ENCODE peak calls at places on chromosomes 7 and 10, in six cellular contexts. A, C, G, F, P and E are unnamed samples.
A peak's percentile ranks its signal among the peaks of the same experiment; 100 is the strongest.

GRCh38 chr7:111676167-111676566 is 113.9 kb upstream of the IMMP2L start:
- DNase-seq in A (no peak), C (no peak), G (no peak), F (no peak), P (no peak), E (no peak)

GRCh38 chr7:47586925-47587324 is 5.0 kb upstream of the TNS3 start:
- DNase-seq in A (no peak), C (no peak), G (peak; percentile 75), F (no peak), P (no peak), E (no peak)

GRCh38 chr7:43612128-43612527 is 29.2 kb downstream of the STK17A start:
- DNase-seq in A (no peak), C (no peak), G (no peak), F (no peak), P (no peak), E (no peak)

GRCh38 chr7:133290041-133290440 is 37.2 kb downstream of the EXOC4 start:
- DNase-seq in A (no peak), C (peak; percentile 24), G (no peak), F (no peak), P (no peak), E (no peak)

GRCh38 chr10:102779680-102780079 is 35.9 kb downstream of the WBP1L start:
- DNase-seq in A (peak; percentile 44), C (no peak), G (no peak), F (no peak), P (no peak), E (no peak)

GRCh38 chr10:23171232-23171876 is 20.8 kb upstream of the PTF1A start:
- DNase-seq in A (peak; percentile 43), C (peak; percentile 15), G (no peak), F (no peak), P (no peak), E (peak; percentile 7)

GRCh38 chr7:35248576-35249536 is 5.0 kb downstream of the TBX20 start:
- DNase-seq in A (peak; percentile 4), C (no peak), G (no peak), F (no peak), P (no peak), E (no peak)

GRCh38 chr10:21760332-21760731 is 226.3 kb downstream of the MLLT10 start:
- DNase-seq in A (no peak), C (no peak), G (no peak), F (no peak), P (no peak), E (no peak)

GRCh38 chr10:77893386-77893785 is 33.2 kb downstream of the DLG5 start:
- DNase-seq in A (no peak), C (no peak), G (no peak), F (no peak), P (no peak), E (no peak)

GRCh38 chr10:7915923-7916322 is 97.6 kb downstream of the TAF3 start:
- DNase-seq in A (no peak), C (peak; percentile 85), G (no peak), F (no peak), P (no peak), E (no peak)

GRCh38 chr10:130464426-130464825 is 328.2 kb downstream of the GLRX3 start:
- DNase-seq in A (no peak), C (no peak), G (no peak), F (no peak), P (no peak), E (no peak)

GRCh38 chr7:40356871-40357676 is 222.3 kb downstream of the SUGCT start:
- DNase-seq in A (no peak), C (no peak), G (no peak), F (no peak), P (no peak), E (no peak)

GRCh38 chr7:3073763-3074460 is 30.2 kb upstream of the CARD11 start:
- DNase-seq in A (no peak), C (no peak), G (no peak), F (no peak), P (no peak), E (no peak)

GRCh38 chr7:23893942-23894890 is 184.2 kb downstream of the STK31 start:
- DNase-seq in A (no peak), C (no peak), G (no peak), F (peak; percentile 24), P (no peak), E (peak; percentile 80)

GRCh38 chr10:75726522-75727493 is 295.4 kb downstream of the LRMDA start:
- DNase-seq in A (no peak), C (no peak), G (no peak), F (no peak), P (no peak), E (no peak)

GRCh38 chr10:30583778-30584415 is 45.7 kb downstream of the LYZL2 start:
- DNase-seq in A (peak; percentile 22), C (peak; percentile 96), G (peak; percentile 89), F (peak; percentile 61), P (peak; percentile 84), E (peak; percentile 36)

GRCh38 chr7:108415821-108416536 is 40.3 kb downstream of the NRCAM start:
- DNase-seq in A (no peak), C (peak; percentile 77), G (peak; percentile 80), F (peak; percentile 60), P (no peak), E (peak; percentile 80)

GRCh38 chr7:132145466-132145865 is 430.8 kb downstream of the PLXNA4 start:
- DNase-seq in A (no peak), C (peak; percentile 88), G (peak; percentile 74), F (no peak), P (no peak), E (no peak)

GRCh38 chr7:117715784-117716445 is 157.3 kb downstream of the CTTNBP2 start:
- DNase-seq in A (no peak), C (peak; percentile 64), G (peak; percentile 83), F (no peak), P (peak; percentile 39), E (peak; percentile 67)

GRCh38 chr7:106054133-106054532 is 58.0 kb downstream of the SYPL1 start:
- DNase-seq in A (no peak), C (no peak), G (no peak), F (no peak), P (no peak), E (no peak)

GRCh38 chr7:123494193-123494796 is 40.1 kb downstream of the IQUB start:
- DNase-seq in A (peak; percentile 54), C (peak; percentile 62), G (peak; percentile 40), F (no peak), P (peak; percentile 27), E (peak; percentile 60)

GRCh38 chr7:93147358-93147757 is 827 bp downstream of the SAMD9L start:
- DNase-seq in A (no peak), C (peak; percentile 76), G (peak; percentile 11), F (peak; percentile 51), P (no peak), E (peak; percentile 67)

GRCh38 chr7:118003438-118003837 is 130.2 kb upstream of the CTTNBP2 start:
- DNase-seq in A (no peak), C (no peak), G (no peak), F (no peak), P (no peak), E (peak; percentile 9)

GRCh38 chr7:30164567-30164966 is 29.8 kb downstream of the MTURN start:
- DNase-seq in A (peak; percentile 46), C (peak; percentile 74), G (peak; percentile 55), F (no peak), P (peak; percentile 60), E (peak; percentile 84)

GRCh38 chr7:24652551-24652950 is 79.3 kb downstream of the PALS2 start:
- DNase-seq in A (no peak), C (no peak), G (no peak), F (no peak), P (no peak), E (no peak)

GRCh38 chr7:34208878-34209621 is 303.7 kb downstream of the BMPER start:
- DNase-seq in A (no peak), C (no peak), G (no peak), F (no peak), P (no peak), E (no peak)

GRCh38 chr7:158860394-158860793 is 4.0 kb downstream of the DYNC2I1 start:
- DNase-seq in A (no peak), C (no peak), G (no peak), F (no peak), P (no peak), E (no peak)

GRCh38 chr10:71850021-71850744 is 868 bp downstream of the PSAP start:
- DNase-seq in A (no peak), C (no peak), G (no peak), F (no peak), P (no peak), E (no peak)

GRCh38 chr7:7884855-7885254 is 83.7 kb upstream of the GLCCI1 start:
- DNase-seq in A (no peak), C (no peak), G (no peak), F (no peak), P (no peak), E (no peak)
- TF ChIP-seq MAX in A (no peak), C (no peak), G (no peak), F (no peak), P (no peak), E (no peak)

GRCh38 chr10:110919349-110919931 is at the start of gene SHOC2:
- DNase-seq in A (peak; percentile 84), C (no peak), G (no peak), F (no peak), P (no peak), E (no peak)
- TF ChIP-seq POLR2A in A (no peak), C (peak; percentile 70), G (peak; percentile 92), F (peak; percentile 88), P (peak; percentile 55), E (peak; percentile 78)

GRCh38 chr10:1119027-1119426 is 62.8 kb downstream of the WDR37 start:
- DNase-seq in A (no peak), C (no peak), G (no peak), F (no peak), P (peak; percentile 51), E (no peak)
- TF ChIP-seq MYC in A (no peak), C (no peak), G (no peak), F (no peak), P (no peak), E (no peak)

GRCh38 chr10:73220989-73221388 is 26.1 kb downstream of the DNAJC9 start:
- DNase-seq in A (no peak), C (no peak), G (no peak), F (no peak), P (no peak), E (no peak)

GRCh38 chr10:73217628-73218027 is 29.4 kb downstream of the DNAJC9 start:
- DNase-seq in A (no peak), C (no peak), G (no peak), F (no peak), P (no peak), E (no peak)

GRCh38 chr10:73219384-73219783 is 27.7 kb downstream of the DNAJC9 start:
- DNase-seq in A (no peak), C (no peak), G (no peak), F (no peak), P (no peak), E (no peak)

GRCh38 chr10:73215749-73216148 is 31.3 kb downstream of the DNAJC9 start:
- DNase-seq in A (no peak), C (no peak), G (no peak), F (no peak), P (peak; percentile 16), E (no peak)

DNA sequence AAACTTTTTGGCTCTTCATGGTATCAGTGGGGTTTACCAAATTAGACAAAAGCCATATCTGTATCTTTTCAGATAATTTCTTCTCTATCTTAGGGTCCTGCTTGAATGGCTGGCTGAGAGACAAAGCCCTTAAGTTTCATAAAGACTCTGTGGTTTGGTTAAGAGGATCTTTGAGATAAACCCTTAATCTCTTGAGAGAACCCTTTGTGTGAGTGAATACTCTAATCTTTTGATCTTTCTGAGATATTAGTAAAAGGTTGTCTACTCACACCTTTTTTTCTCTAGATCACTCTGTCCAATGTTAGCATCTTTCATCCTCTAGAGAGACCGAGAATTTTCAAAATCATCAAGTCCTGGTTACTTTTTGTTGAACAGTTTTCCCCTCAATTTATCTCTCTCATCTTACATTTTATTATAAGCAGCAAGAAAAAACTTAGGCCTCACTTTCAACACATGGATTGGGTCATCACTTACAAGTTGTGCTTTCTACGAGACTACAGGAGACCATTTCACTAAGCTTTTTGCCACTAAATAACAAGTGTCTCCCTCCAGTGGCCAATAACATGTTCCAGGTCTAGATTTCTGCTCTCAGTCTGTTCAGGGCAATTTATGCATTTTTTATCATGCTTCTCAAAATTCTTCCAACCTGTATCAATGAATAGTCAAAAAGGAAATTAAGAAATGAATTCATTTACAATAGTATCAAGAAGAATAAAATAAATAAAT is 28.4 kb downstream of the DNAJC9 start:
- DNase-seq in A (peak; percentile 58), C (peak; percentile 46), G (peak; percentile 50), F (no peak), P (peak; percentile 35), E (peak; percentile 53)
- TF ChIP-seq MAX in A (no peak), C (no peak), G (no peak), F (no peak), P (no peak), E (no peak)